ENCODE peak calls at places on chromosome 6, in seven cellular contexts. One of them, this sample, is unnamed.

GRCh38 chr6:47413752-47414516 is 63.7 kb upstream of the CD2AP start:
- DNase-seq in left ventricle myocardium inferior: no peak
- DNase-seq in adrenal gland: peak; percentile 63
- DNase-seq in pancreas: no peak
- DNase-seq in H9: no peak
- DNase-seq in mesenchymal stem cell: peak; percentile 84
- DNase-seq in ascending aorta: no peak
- DNase-seq in this sample: no peak

GRCh38 chr6:17096076-17096475 is 5.8 kb upstream of the STMND1 start:
- DNase-seq in H9: no peak
- DNase-seq in pancreas: no peak
- DNase-seq in mesenchymal stem cell: no peak
- DNase-seq in adrenal gland: no peak
- DNase-seq in left ventricle myocardium inferior: no peak
- DNase-seq in ascending aorta: no peak
- DNase-seq in this sample: no peak

GRCh38 chr6:41022294-41022693 is 16.7 kb downstream of the UNC5CL start:
- DNase-seq in adrenal gland: no peak
- DNase-seq in ascending aorta: no peak
- DNase-seq in pancreas: no peak
- DNase-seq in H9: no peak
- DNase-seq in left ventricle myocardium inferior: no peak
- DNase-seq in mesenchymal stem cell: no peak
- DNase-seq in this sample: no peak

GRCh38 chr6:135667694-135668455 is 170.3 kb upstream of the AHI1 start:
- DNase-seq in pancreas: no peak
- DNase-seq in left ventricle myocardium inferior: peak; percentile 30
- DNase-seq in mesenchymal stem cell: peak; percentile 64
- DNase-seq in adrenal gland: no peak
- DNase-seq in ascending aorta: no peak
- DNase-seq in H9: peak; percentile 52
- DNase-seq in this sample: peak; percentile 18

GRCh38 chr6:138403324-138403800 is 661 bp upstream of the HEBP2 start:
- DNase-seq in pancreas: peak; percentile 79
- DNase-seq in mesenchymal stem cell: peak; percentile 58
- DNase-seq in left ventricle myocardium inferior: peak; percentile 44
- DNase-seq in H9: peak; percentile 51
- DNase-seq in ascending aorta: no peak
- DNase-seq in adrenal gland: peak; percentile 59
- DNase-seq in this sample: peak; percentile 45

GRCh38 chr6:73579851-73580246 is 59.0 kb upstream of the EEF1A1 start:
- DNase-seq in H9: peak; percentile 79
- DNase-seq in adrenal gland: peak; percentile 83
- DNase-seq in mesenchymal stem cell: peak; percentile 86
- DNase-seq in pancreas: no peak
- DNase-seq in ascending aorta: no peak
- DNase-seq in left ventricle myocardium inferior: no peak
- DNase-seq in this sample: peak; percentile 49

GRCh38 chr6:15061176-15061575 is 184.7 kb upstream of the JARID2 start:
- DNase-seq in adrenal gland: no peak
- DNase-seq in pancreas: no peak
- DNase-seq in ascending aorta: no peak
- DNase-seq in mesenchymal stem cell: no peak
- DNase-seq in left ventricle myocardium inferior: no peak
- DNase-seq in H9: no peak
- DNase-seq in this sample: no peak

GRCh38 chr6:46901747-46902362 is 19.9 kb downstream of the ADGRF5 start:
- DNase-seq in ascending aorta: no peak
- DNase-seq in left ventricle myocardium inferior: no peak
- DNase-seq in mesenchymal stem cell: no peak
- DNase-seq in pancreas: no peak
- DNase-seq in adrenal gland: no peak
- DNase-seq in H9: no peak
- DNase-seq in this sample: no peak

GRCh38 chr6:13512900-13513299 is 25.5 kb upstream of the GFOD1 start:
- DNase-seq in H9: no peak
- DNase-seq in pancreas: no peak
- DNase-seq in ascending aorta: no peak
- DNase-seq in left ventricle myocardium inferior: no peak
- DNase-seq in mesenchymal stem cell: no peak
- DNase-seq in adrenal gland: no peak
- DNase-seq in this sample: no peak

GRCh38 chr6:1065986-1066385 is 245.9 kb upstream of the FOXQ1 start:
- DNase-seq in pancreas: no peak
- DNase-seq in adrenal gland: no peak
- DNase-seq in left ventricle myocardium inferior: no peak
- DNase-seq in H9: no peak
- DNase-seq in mesenchymal stem cell: no peak
- DNase-seq in ascending aorta: no peak
- DNase-seq in this sample: no peak

GRCh38 chr6:166106076-166106686 is 61.5 kb downstream of the TBXT start:
- DNase-seq in ascending aorta: peak; percentile 69
- DNase-seq in left ventricle myocardium inferior: peak; percentile 74
- DNase-seq in adrenal gland: peak; percentile 92
- DNase-seq in pancreas: peak; percentile 90
- DNase-seq in mesenchymal stem cell: peak; percentile 69
- DNase-seq in H9: peak; percentile 67
- DNase-seq in this sample: peak; percentile 79

GRCh38 chr6:11366183-11366933 is 133.9 kb upstream of the NEDD9 start:
- DNase-seq in mesenchymal stem cell: no peak
- DNase-seq in pancreas: no peak
- DNase-seq in left ventricle myocardium inferior: no peak
- DNase-seq in H9: no peak
- DNase-seq in adrenal gland: no peak
- DNase-seq in ascending aorta: no peak
- DNase-seq in this sample: no peak

GRCh38 chr6:15882915-15883314 is 220.1 kb upstream of the DTNBP1 start:
- DNase-seq in left ventricle myocardium inferior: no peak
- DNase-seq in H9: no peak
- DNase-seq in mesenchymal stem cell: no peak
- DNase-seq in adrenal gland: no peak
- DNase-seq in pancreas: no peak
- DNase-seq in ascending aorta: no peak
- DNase-seq in this sample: peak; percentile 45

GRCh38 chr6:131116755-131117360 is 18.4 kb upstream of the AKAP7 start:
- DNase-seq in pancreas: no peak
- DNase-seq in left ventricle myocardium inferior: no peak
- DNase-seq in adrenal gland: no peak
- DNase-seq in mesenchymal stem cell: peak; percentile 57
- DNase-seq in ascending aorta: no peak
- DNase-seq in H9: no peak
- DNase-seq in this sample: no peak

DNA sequence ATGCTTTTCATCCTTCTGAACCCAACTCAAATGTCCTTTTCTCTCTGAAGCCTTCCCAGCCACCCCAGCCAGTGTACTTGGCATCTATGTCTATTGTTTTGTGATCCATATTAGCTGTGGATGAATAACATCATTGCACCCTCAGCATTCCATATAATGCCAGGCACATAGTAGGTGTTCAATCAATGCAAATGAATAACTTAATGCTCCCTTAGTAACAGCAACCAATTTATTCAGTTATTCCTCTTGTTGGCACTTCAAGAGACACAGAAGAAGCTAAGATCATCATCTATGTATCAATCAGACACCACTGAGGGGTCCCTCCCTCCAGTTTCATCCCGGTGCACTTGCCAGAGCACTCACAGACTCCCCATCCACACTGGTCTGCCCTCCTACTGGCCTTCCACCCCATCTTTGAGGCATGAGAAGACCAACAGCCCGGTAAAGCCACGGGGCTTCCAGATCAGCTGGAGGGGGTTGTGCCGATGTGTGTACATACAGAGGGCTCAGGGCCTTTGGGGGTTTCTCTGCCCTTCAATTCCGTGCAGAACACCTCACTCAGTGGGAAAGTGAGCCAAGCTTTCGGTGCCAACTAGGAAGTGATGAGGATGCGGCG is 2.4 kb upstream of the TAF8 start:
- DNase-seq in mesenchymal stem cell: no peak
- DNase-seq in adrenal gland: no peak
- DNase-seq in pancreas: peak; percentile 58
- DNase-seq in ascending aorta: no peak
- DNase-seq in left ventricle myocardium inferior: no peak
- DNase-seq in H9: no peak
- DNase-seq in this sample: no peak
- H3K27ac ChIP-seq in mesenchymal stem cell: no peak overlapping the region
- H3K27ac ChIP-seq in adrenal gland: peak overlapping the region; percentile 73
- H3K27ac ChIP-seq in pancreas: peak overlapping the region; percentile 59
- H3K27ac ChIP-seq in ascending aorta: peak overlapping the region; percentile 95
- H3K27ac ChIP-seq in left ventricle myocardium inferior: peak overlapping the region; percentile 97
- H3K27ac ChIP-seq in H9: no peak overlapping the region
- H3K27ac ChIP-seq in this sample: peak overlapping the region; percentile 82

DNA sequence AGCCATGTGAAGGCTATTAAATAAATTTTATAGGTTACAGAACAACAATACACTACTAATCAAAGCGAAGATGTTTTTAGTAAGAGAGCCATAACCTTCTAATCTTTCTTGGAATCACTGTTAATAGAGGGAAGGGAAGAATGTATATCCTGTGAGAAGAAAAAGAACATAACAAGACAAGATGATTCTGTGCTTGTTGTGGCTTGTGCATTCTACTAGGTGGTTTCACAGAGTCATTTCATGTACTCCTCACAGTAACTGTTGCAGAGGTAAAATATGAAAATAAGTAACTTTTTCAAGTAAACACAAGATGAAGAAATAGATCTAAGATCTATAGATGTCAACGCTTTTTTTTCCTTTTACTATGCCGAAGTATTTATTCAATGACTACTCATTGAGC is 116.9 kb upstream of the FAM83B start:
- DNase-seq in pancreas: no peak
- DNase-seq in mesenchymal stem cell: no peak
- DNase-seq in adrenal gland: no peak
- DNase-seq in left ventricle myocardium inferior: no peak
- DNase-seq in ascending aorta: no peak
- DNase-seq in H9: no peak
- DNase-seq in this sample: no peak
- H3K27ac ChIP-seq in pancreas: no peak overlapping the region
- H3K27ac ChIP-seq in mesenchymal stem cell: no peak overlapping the region
- H3K27ac ChIP-seq in adrenal gland: no peak overlapping the region
- H3K27ac ChIP-seq in left ventricle myocardium inferior: no peak overlapping the region
- H3K27ac ChIP-seq in ascending aorta: no peak overlapping the region
- H3K27ac ChIP-seq in H9: no peak overlapping the region
- H3K27ac ChIP-seq in this sample: no peak overlapping the region

GRCh38 chr6:149014631-149015171 is 267.9 kb downstream of the UST start:
- DNase-seq in mesenchymal stem cell: peak; percentile 11
- DNase-seq in ascending aorta: no peak
- DNase-seq in adrenal gland: no peak
- DNase-seq in H9: peak; percentile 95
- DNase-seq in left ventricle myocardium inferior: no peak
- DNase-seq in pancreas: no peak
- DNase-seq in this sample: no peak

GRCh38 chr6:149015224-149015876 is 268.5 kb downstream of the UST start:
- DNase-seq in ascending aorta: no peak
- DNase-seq in H9: no peak
- DNase-seq in adrenal gland: no peak
- DNase-seq in left ventricle myocardium inferior: no peak
- DNase-seq in pancreas: no peak
- DNase-seq in mesenchymal stem cell: peak; percentile 12
- DNase-seq in this sample: no peak

GRCh38 chr6:149016716-149017115 is 269.9 kb downstream of the UST start:
- DNase-seq in ascending aorta: no peak
- DNase-seq in mesenchymal stem cell: no peak
- DNase-seq in pancreas: no peak
- DNase-seq in left ventricle myocardium inferior: no peak
- DNase-seq in H9: no peak
- DNase-seq in adrenal gland: no peak
- DNase-seq in this sample: no peak

GRCh38 chr6:149013932-149014331 is 267.1 kb downstream of the UST start:
- DNase-seq in H9: no peak
- DNase-seq in pancreas: no peak
- DNase-seq in ascending aorta: no peak
- DNase-seq in mesenchymal stem cell: no peak
- DNase-seq in adrenal gland: no peak
- DNase-seq in left ventricle myocardium inferior: no peak
- DNase-seq in this sample: no peak

GRCh38 chr6:149015877-149016525 is 269.2 kb downstream of the UST start:
- DNase-seq in ascending aorta: no peak
- DNase-seq in left ventricle myocardium inferior: no peak
- DNase-seq in mesenchymal stem cell: peak; percentile 31
- DNase-seq in adrenal gland: no peak
- DNase-seq in H9: no peak
- DNase-seq in pancreas: no peak
- DNase-seq in this sample: no peak
- H3K27ac ChIP-seq in ascending aorta: no peak overlapping the region
- H3K27ac ChIP-seq in left ventricle myocardium inferior: no peak overlapping the region
- H3K27ac ChIP-seq in mesenchymal stem cell: peak overlapping the region; percentile 13
- H3K27ac ChIP-seq in adrenal gland: no peak overlapping the region
- H3K27ac ChIP-seq in H9: no peak overlapping the region
- H3K27ac ChIP-seq in pancreas: no peak overlapping the region
- H3K27ac ChIP-seq in this sample: no peak overlapping the region

GRCh38 chr6:2768696-2769095 is 3.5 kb downstream of the WRNIP1 start:
- DNase-seq in adrenal gland: no peak
- DNase-seq in H9: no peak
- DNase-seq in pancreas: no peak
- DNase-seq in mesenchymal stem cell: no peak
- DNase-seq in ascending aorta: no peak
- DNase-seq in left ventricle myocardium inferior: no peak
- DNase-seq in this sample: no peak

GRCh38 chr6:2766767-2767314 is 1.6 kb downstream of the WRNIP1 start:
- DNase-seq in H9: no peak
- DNase-seq in ascending aorta: no peak
- DNase-seq in pancreas: no peak
- DNase-seq in mesenchymal stem cell: peak; percentile 50
- DNase-seq in adrenal gland: no peak
- DNase-seq in left ventricle myocardium inferior: no peak
- DNase-seq in this sample: no peak

GRCh38 chr6:2768125-2768524 is 2.9 kb downstream of the WRNIP1 start:
- DNase-seq in pancreas: no peak
- DNase-seq in mesenchymal stem cell: no peak
- DNase-seq in adrenal gland: no peak
- DNase-seq in H9: no peak
- DNase-seq in ascending aorta: no peak
- DNase-seq in left ventricle myocardium inferior: no peak
- DNase-seq in this sample: no peak

GRCh38 chr6:2765896-2766766 is 938 bp downstream of the WRNIP1 start:
- DNase-seq in mesenchymal stem cell: peak; percentile 58
- DNase-seq in left ventricle myocardium inferior: peak; percentile 57
- DNase-seq in pancreas: peak; percentile 79
- DNase-seq in adrenal gland: peak; percentile 74
- DNase-seq in ascending aorta: peak; percentile 78
- DNase-seq in H9: no peak
- DNase-seq in this sample: peak; percentile 73

DNA sequence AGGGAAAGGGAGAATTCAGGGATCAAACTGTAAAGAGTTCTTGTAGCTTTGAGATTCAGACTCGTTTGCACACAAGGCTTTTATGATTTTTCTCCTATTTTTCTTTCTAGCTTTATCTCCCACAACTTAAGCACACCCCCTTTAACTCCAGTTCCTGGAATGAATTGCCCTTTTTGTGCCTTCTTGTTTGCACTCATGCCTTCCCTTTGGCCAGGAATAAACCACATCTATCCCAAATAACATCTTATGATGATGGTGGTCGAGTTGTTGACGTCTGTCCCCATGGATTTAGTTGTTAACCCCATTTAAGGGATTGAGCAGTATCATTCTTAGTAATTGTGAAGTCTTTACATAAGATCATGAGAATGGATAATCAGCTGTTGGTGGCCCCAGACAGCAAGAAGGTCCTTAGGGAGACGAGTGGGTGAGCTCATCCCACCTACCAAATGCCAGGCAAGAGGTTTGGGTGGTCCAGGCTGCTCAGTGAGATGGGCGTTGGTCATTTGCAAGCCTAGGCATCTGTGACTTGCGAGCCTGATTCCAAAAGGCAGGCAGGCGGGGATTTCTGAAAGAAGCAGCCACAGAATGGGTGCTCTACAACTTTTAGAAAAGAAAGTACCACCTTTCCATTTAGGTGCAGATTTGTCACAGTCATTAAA is 2.3 kb downstream of the WRNIP1 start:
- DNase-seq in ascending aorta: no peak
- DNase-seq in H9: no peak
- DNase-seq in pancreas: no peak
- DNase-seq in mesenchymal stem cell: no peak
- DNase-seq in adrenal gland: no peak
- DNase-seq in left ventricle myocardium inferior: no peak
- DNase-seq in this sample: no peak
- H3K27ac ChIP-seq in ascending aorta: peak overlapping the region; percentile 99
- H3K27ac ChIP-seq in H9: no peak overlapping the region
- H3K27ac ChIP-seq in pancreas: no peak overlapping the region
- H3K27ac ChIP-seq in mesenchymal stem cell: no peak overlapping the region
- H3K27ac ChIP-seq in adrenal gland: no peak overlapping the region
- H3K27ac ChIP-seq in left ventricle myocardium inferior: peak overlapping the region; percentile 99
- H3K27ac ChIP-seq in this sample: no peak overlapping the region